ENCODE peak calls at places on chromosomes 16 and 17, in four cellular contexts. Z is fibroblast of lung, C is SJCRH30, H is dorsolateral prefrontal cortex. X is an unnamed sample.

GRCh38 chr16:85894266-85894665 is 4.7 kb upstream of the IRF8 start:
- DNase-seq in Z (no peak), C (no peak), H (no peak), X (no peak)

GRCh38 chr16:46777804-46778203 is 29.7 kb upstream of the MYLK3 start:
- DNase-seq in Z (no peak), C (no peak), H (no peak), X (no peak)

GRCh38 chr16:13875614-13876284 is 44.2 kb upstream of the ERCC4 start:
- DNase-seq in Z (no peak), C (no peak), H (no peak), X (no peak)

GRCh38 chr16:50422926-50423325 is 54.1 kb upstream of the BRD7 start:
- DNase-seq in Z (no peak), C (no peak), H (no peak), X (no peak)

GRCh38 chr17:55383771-55384679 is 37.6 kb downstream of the MMD start:
- DNase-seq in Z (no peak), C (no peak), H (no peak), X (no peak)

GRCh38 chr17:18960241-18960665 is 8.3 kb downstream of the SLC5A10 start:
- DNase-seq in Z (no peak), C (peak; percentile 52), H (no peak), X (no peak)

GRCh38 chr17:66002807-66003206 is 189.1 kb downstream of the CEP112 start:
- DNase-seq in Z (peak; percentile 19), C (no peak), H (no peak), X (no peak)

GRCh38 chr16:49452108-49452507 is 78.5 kb downstream of the C16orf78 start:
- DNase-seq in Z (no peak), C (no peak), H (no peak), X (no peak)

GRCh38 chr17:59368218-59368857 is 36.9 kb downstream of the YPEL2 start:
- DNase-seq in Z (no peak), C (no peak), H (no peak), X (no peak)

GRCh38 chr16:58499615-58500328 is at the start of gene NDRG4:
- DNase-seq in Z (peak; percentile 80), C (peak; percentile 97), H (peak; percentile 91), X (peak; percentile 75)

GRCh38 chr16:52597772-52598483 is 51.0 kb upstream of the TOX3 start:
- DNase-seq in Z (no peak), C (peak; percentile 12), H (no peak), X (no peak)

GRCh38 chr16:21217121-21217520 is 5.7 kb upstream of the ZP2 start:
- DNase-seq in Z (no peak), C (no peak), H (no peak), X (no peak)

DNA sequence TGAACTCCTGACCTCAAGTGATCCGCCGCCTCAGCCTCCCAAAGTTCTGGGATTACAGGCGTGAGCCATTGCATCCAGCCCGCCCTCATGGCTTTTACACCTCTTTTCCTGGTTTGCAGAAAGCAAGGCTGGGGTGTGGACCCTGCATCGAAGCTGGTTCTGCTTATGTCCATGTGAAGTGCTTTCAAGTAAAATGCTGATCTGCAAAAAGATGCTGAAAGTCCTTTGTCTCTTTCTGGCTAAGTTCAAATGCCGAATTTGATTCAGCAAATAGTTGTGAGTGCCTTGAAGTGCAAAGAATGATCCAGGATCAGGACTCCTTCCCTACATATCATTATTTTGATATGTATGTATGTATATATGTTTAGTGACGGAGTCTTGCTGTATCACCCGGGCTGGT is 17.1 kb downstream of the NAA60 start:
- DNase-seq in Z (no peak), C (no peak), H (no peak), X (no peak)
- H3K27me3 ChIP-seq in Z (no peaks in the 10 kb centered on the region), C (no peaks in the 10 kb centered on the region), H (no peaks in the 10 kb centered on the region), X (no peaks in the 10 kb centered on the region)

GRCh38 chr17:4550534-4551039 is 4.6 kb downstream of the MYBBP1A start:
- DNase-seq in Z (no peak), C (no peak), H (no peak), X (no peak)
- H3K4me3 ChIP-seq in Z (no peak overlapping the region), C (no peak overlapping the region), H (no peak overlapping the region), X (no peak overlapping the region)

DNA sequence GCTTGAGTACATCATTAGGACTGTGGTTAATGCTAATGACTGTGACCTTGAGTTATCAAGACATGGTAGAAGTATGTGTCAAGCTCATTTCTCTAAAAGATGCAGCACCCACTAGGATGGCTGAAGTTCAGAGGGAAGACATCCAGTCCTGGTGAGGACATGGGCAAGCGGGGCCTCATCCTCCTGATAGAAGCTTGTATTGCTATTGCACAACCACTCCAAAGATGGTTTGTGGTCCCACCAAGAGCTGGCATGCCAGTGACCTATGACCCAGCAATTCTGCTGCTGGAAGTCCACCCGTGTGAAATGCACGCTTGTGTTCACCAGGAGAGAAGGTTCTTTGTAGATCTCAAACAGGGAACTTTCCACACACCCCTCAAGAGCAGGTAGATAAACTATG is 14.2 kb downstream of the SOX8 start:
- DNase-seq in Z (no peak), C (no peak), H (no peak), X (no peak)
- H3K27me3 ChIP-seq in Z (no peaks in the 10 kb centered on the region), C (no peaks in the 10 kb centered on the region), H (no peaks in the 10 kb centered on the region), X (peaks cover 13% of the 10 kb centered on the region)

GRCh38 chr16:19168173-19169080 is at the start of gene SYT17:
- DNase-seq in Z (no peak), C (peak; percentile 37), H (no peak), X (no peak)

GRCh38 chr16:19167710-19168172 is 299 bp upstream of the SYT17 start:
- DNase-seq in Z (peak; percentile 72), C (peak; percentile 82), H (no peak), X (no peak)

GRCh38 chr16:19169081-19169639 is 1.1 kb downstream of the SYT17 start:
- DNase-seq in Z (no peak), C (peak; percentile 81), H (no peak), X (no peak)

GRCh38 chr16:19172098-19172780 is 4.2 kb downstream of the SYT17 start:
- DNase-seq in Z (no peak), C (no peak), H (no peak), X (no peak)

DNA sequence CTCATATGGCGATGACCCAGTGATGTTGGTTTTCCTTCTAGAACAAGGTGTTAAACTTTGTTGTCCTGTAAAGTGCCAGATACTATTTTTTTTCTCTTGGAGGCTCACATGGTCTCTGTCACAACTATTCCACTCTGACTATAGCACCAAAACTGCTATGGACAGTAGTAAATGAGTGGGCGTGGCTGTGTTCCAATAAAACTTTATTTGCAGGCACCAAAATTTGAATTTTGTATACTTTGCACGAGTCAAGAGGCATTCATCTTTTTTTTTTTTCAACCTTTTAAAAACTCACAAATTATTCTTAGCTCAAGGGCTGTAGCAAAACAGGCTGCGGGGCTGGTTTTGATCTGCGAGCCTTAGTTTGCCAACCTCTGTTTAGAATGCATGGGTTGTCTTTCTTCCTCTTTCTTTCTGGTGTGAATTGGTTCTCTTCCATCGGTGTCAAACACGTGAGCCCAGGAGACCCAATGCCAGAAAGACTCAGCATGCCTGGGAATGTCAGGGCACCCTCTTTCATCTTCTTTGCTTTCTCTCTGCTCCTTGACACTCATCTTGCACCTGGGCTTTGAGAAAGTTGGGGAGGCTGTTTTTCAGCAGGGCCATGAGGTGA is 2.1 kb downstream of the SYT17 start:
- DNase-seq in Z (no peak), C (no peak), H (no peak), X (no peak)
- H3K4me3 ChIP-seq in Z (no peak overlapping the region), C (no peak overlapping the region), H (no peak overlapping the region), X (no peak overlapping the region)

DNA sequence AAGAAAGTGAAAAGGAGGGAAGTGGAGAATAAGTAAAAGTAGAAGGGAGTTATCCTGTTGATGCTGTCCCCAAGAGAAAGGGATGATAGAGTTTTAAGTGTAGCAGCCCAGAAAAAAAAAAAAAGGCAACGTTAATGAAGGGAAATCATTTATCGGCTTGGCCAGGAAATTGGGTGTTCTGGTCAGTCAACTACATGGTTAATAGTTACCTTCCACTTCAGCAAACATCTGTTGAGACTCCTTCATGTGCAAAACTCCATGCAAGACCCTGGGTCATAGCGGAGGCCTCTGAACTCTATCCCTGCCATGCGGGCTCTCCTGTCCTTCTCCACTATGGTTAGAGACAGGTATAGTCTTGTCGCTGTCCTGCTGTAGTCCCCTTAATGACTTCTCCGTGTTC is 3.5 kb upstream of the LYRM9 start:
- DNase-seq in Z (no peak), C (no peak), H (no peak), X (no peak)
- H3K27me3 ChIP-seq in Z (peaks cover 9% of the 10 kb centered on the region), C (peaks cover 6% of the 10 kb centered on the region), H (no peaks in the 10 kb centered on the region), X (no peaks in the 10 kb centered on the region)

DNA sequence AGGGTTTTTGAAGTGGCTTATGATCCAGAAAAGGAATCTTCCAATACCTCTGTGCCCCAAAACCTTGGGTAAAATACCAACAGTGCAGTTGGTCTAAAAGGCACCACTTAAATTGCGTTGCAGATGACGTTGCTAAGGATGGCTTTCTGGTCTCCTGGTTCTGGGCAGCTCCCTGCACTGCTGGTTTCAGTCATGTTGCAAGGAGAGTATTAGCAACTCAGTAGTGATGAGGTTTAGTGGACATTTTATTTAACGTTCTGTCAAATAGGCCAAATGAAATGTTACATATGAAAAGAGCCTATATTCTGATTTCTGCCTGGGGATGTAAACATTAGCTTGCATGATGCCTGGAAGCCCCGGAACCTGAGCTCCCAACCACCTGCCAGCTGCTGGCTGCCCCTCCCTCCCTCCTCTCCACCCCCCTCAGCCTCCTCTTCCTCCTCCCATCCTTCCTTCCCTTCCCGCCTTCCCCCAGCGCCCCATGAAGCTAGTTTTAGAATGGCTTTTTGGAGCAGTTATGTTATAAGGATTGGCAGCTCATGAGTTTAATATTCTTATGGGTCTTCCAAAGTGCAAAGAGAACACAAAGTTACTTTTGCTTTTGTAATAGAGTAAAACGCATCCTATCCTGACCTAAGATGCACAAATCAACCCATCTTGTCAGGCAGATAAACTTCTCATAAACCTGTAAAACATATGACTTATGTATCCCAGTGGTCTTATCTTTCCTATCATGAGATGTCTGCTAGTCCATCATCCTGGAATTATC is 20.7 kb downstream of the CD7 start:
- DNase-seq in Z (peak; percentile 44), C (no peak), H (no peak), X (no peak)
- H3K4me3 ChIP-seq in Z (peak overlapping the region; percentile 33), C (peak overlapping the region; percentile 52), H (peak overlapping the region; percentile 36), X (peak overlapping the region; percentile 52)